ENCODE peak calls at places on chromosome 21, in four cellular contexts. G, L, R and C are unnamed samples.

GRCh38 chr21:34640858-34641257 is 25.9 kb upstream of the RCAN1 start:
- DNase-seq in G (no peak), L (no peak), R (no peak), C (no peak)

GRCh38 chr21:34844033-34844923 is 175.5 kb downstream of the CLIC6 start:
- DNase-seq in G (no peak), L (no peak), R (peak), C (no peak)

GRCh38 chr21:37742115-37742514 is 174.1 kb downstream of the KCNJ6 start:
- DNase-seq in G (no peak), L (no peak), R (no peak), C (no peak)

GRCh38 chr21:32562426-32562825 is 22.9 kb downstream of the TCP10L start:
- DNase-seq in G (no peak), L (peak), R (no peak), C (no peak)

GRCh38 chr21:21714396-21714795 is 716.2 kb downstream of the NCAM2 start:
- DNase-seq in G (no peak), L (no peak), R (no peak), C (no peak)

GRCh38 chr21:35390013-35390776 is 341.1 kb upstream of the RUNX1 start:
- DNase-seq in G (no peak), L (no peak), R (no peak), C (no peak)

GRCh38 chr21:31557956-31558838 is 101.3 kb upstream of the SOD1 start:
- DNase-seq in G (peak), L (no peak), R (peak), C (peak)

GRCh38 chr21:33434770-33435360 is 31.7 kb downstream of the IFNGR2 start:
- DNase-seq in G (no peak), L (no peak), R (peak), C (no peak)

GRCh38 chr21:26845066-26845749 is at the start of gene ADAMTS1:
- DNase-seq in G (peak), L (peak), R (no peak), C (no peak)

GRCh38 chr21:26106562-26106961 is 64.0 kb downstream of the APP start:
- DNase-seq in G (no peak), L (no peak), R (no peak), C (no peak)

GRCh38 chr21:38123626-38124025 is 133.2 kb upstream of the KCNJ15 start:
- DNase-seq in G (no peak), L (no peak), R (no peak), C (no peak)

GRCh38 chr21:21412096-21412495 is 413.9 kb downstream of the NCAM2 start:
- DNase-seq in G (no peak), L (no peak), R (no peak), C (no peak)

GRCh38 chr21:34073032-34073748 is at the start of the genes MRPS6 and SLC5A3:
- DNase-seq in G (peak), L (peak), R (peak), C (peak)

GRCh38 chr21:35449846-35450245 is 400.7 kb upstream of the RUNX1 start:
- DNase-seq in G (no peak), L (no peak), R (no peak), C (no peak)

GRCh38 chr21:22791986-22792560 is 1793.9 kb downstream of the NCAM2 start:
- DNase-seq in G (no peak), L (peak), R (peak), C (no peak)

GRCh38 chr21:38769253-38769780 is 36.4 kb upstream of the ETS2 start:
- DNase-seq in G (no peak), L (no peak), R (no peak), C (no peak)

GRCh38 chr21:31872452-31873274 is at the start of gene HUNK:
- DNase-seq in G (peak), L (peak), R (peak), C (peak)

GRCh38 chr21:20249401-20249800 is 748.8 kb upstream of the NCAM2 start:
- DNase-seq in G (no peak), L (no peak), R (no peak), C (no peak)

GRCh38 chr21:38561205-38561604 is 62.9 kb upstream of the ERG start:
- DNase-seq in G (no peak), L (no peak), R (no peak), C (no peak)

GRCh38 chr21:39353295-39353694 is 4.4 kb upstream of the HMGN1 start:
- DNase-seq in G (no peak), L (no peak), R (no peak), C (no peak)

GRCh38 chr21:44574457-44575306 is 1.2 kb downstream of the KRTAP10-4 start:
- DNase-seq in G (no peak), L (no peak), R (no peak), C (no peak)

GRCh38 chr21:23936224-23936623 is 1671.1 kb downstream of the MRPL39 start:
- DNase-seq in G (no peak), L (peak), R (no peak), C (no peak)

GRCh38 chr21:38340131-38340530 is 83.3 kb downstream of the KCNJ15 start:
- DNase-seq in G (no peak), L (no peak), R (no peak), C (no peak)

GRCh38 chr21:32380940-32381339 is 11.9 kb downstream of the URB1 start:
- DNase-seq in G (no peak), L (no peak), R (no peak), C (no peak)

GRCh38 chr21:31900121-31900895 is 27.5 kb downstream of the HUNK start:
- DNase-seq in G (no peak), L (no peak), R (no peak), C (no peak)

GRCh38 chr21:40047993-40048730 is 180.9 kb downstream of the PCP4 start:
- DNase-seq in G (no peak), L (no peak), R (no peak), C (no peak)

GRCh38 chr21:35349378-35350080 is 300.4 kb upstream of the RUNX1 start:
- DNase-seq in G (no peak), L (no peak), R (no peak), C (no peak)

GRCh38 chr21:39556176-39556575 is 56.6 kb upstream of the B3GALT5 start:
- DNase-seq in G (no peak), L (peak), R (no peak), C (no peak)

GRCh38 chr21:38853421-38853919 is 47.7 kb downstream of the ETS2 start:
- DNase-seq in G (no peak), L (no peak), R (no peak), C (no peak)

GRCh38 chr21:26188422-26188821 is 17.9 kb upstream of the APP start:
- DNase-seq in G (no peak), L (no peak), R (no peak), C (no peak)

GRCh38 chr21:25944082-25944481 is 209.3 kb downstream of the GABPA start:
- DNase-seq in G (no peak), L (no peak), R (no peak), C (no peak)

GRCh38 chr21:45768741-45769049 is 125.2 kb downstream of the PCBP3 start:
- DNase-seq in G (no peak), L (no peak), R (no peak), C (no peak)
- TF ChIP-seq CTCF in G (no peak), L (peak), R (no peak), C (no peak)

GRCh38 chr21:41069305-41069642 is 98.7 kb upstream of the BACE2 start:
- DNase-seq in G (no peak), L (no peak), R (no peak), C (no peak)
- TF ChIP-seq CTCF in G (no peak), L (no peak), R (no peak), C (no peak)

DNA sequence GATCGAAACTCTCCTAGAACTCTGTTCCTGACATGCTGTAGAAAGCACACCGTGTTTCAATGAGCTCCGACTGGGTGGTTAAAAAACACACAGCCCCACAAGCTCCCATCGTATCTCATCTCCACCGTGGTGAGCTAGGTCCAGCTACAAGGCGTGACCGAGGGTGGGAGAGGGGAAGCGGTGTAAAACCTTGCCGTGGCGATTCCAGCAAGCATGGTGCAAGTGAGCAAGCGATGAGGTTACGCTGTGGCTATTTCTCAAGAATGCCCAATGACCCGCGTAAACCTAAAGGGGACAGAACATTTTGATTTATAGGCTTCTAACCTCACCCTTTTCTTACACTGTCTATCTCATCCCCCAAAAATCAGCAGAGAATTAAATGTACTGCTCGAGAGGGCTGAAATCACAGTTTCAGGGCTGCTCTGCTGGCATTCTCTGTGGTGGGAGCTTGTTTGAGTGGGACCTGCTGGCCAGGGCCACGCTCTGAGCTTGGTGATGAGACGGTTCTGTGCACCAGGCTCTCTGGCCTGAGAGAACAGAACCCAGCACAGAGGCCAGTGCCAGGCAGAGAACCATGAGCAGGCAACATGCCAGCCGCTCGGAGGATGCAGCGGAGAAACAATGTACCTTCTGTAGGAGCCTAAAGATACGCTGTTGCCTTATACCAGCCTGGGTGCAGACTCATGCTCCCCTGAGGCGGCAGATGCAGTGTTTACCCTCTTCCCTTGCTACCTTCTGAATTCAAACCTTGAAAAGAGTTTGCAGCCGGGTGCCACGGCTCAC is 10.2 kb downstream of the C2CD2 start:
- DNase-seq in G (no peak), L (no peak), R (no peak), C (no peak)
- TF ChIP-seq CTCF in G (no peak), L (no peak), R (no peak), C (no peak)

DNA sequence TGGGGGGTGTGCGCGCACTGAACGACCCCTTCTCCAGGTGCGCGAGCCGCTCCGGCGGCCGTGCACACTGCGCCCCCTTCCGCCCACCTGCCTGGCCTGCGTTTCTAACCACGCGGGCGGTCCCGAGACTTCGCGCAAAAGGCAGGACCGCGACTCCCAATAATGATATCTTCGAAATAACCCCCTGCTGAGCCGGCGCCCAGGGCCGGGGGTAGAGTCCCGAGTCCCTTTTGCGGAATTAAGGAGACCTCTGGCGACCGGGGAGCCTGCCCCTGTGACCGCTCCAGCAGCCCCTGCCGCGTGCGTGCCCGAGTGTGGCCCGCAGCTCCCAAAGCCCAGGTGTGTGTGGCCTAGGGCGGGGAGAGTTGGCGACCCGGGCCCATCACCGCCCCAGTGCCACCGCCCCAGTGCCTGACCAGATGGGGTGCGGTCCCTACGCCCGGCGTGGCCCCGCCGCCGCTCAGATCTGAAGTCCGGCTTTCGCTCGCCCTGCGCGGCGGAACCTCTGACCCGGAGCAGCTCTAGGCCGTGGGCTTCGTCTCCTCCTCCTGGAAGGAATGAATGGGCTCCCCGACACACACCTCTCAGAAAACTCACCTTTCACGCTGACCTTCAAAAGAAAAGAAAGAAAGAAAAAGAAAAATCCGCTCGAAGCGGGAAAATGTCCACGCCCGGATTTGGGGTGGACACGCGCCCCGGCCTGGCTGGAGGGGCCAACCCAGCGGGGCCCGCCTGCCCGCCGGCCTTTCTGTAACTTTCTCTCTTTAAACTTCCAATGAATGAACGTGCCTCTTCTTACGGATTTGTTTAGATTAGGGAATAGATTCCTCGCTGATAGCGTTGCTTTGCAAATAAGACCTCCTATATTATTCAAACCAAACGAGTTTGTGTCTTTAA is 5.5 kb upstream of the SIM2 start:
- DNase-seq in G (peak), L (peak), R (peak), C (no peak)
- TF ChIP-seq CTCF in G (no peak), L (no peak), R (peak), C (no peak)

GRCh38 chr21:41864311-41865001 is 14.7 kb downstream of the PRDM15 start:
- DNase-seq in G (no peak), L (no peak), R (no peak), C (no peak)

GRCh38 chr21:41859297-41859980 is 19.7 kb downstream of the PRDM15 start:
- DNase-seq in G (no peak), L (no peak), R (no peak), C (no peak)

GRCh38 chr21:41863439-41863740 is 15.8 kb downstream of the PRDM15 start:
- DNase-seq in G (no peak), L (no peak), R (no peak), C (no peak)

GRCh38 chr21:41861255-41861654 is 17.9 kb downstream of the PRDM15 start:
- DNase-seq in G (no peak), L (no peak), R (no peak), C (no peak)

GRCh38 chr21:41861987-41862386 is 17.2 kb downstream of the PRDM15 start:
- DNase-seq in G (no peak), L (no peak), R (no peak), C (no peak)
- TF ChIP-seq CTCF in G (no peak), L (peak), R (no peak), C (no peak)

GRCh38 chr21:43364851-43365424 is 62.0 kb downstream of the SIK1 start:
- DNase-seq in G (peak), L (peak), R (no peak), C (no peak)
- TF ChIP-seq CTCF in G (no peak), L (no peak), R (no peak), C (no peak)

GRCh38 chr21:42515708-42516502 is 2.3 kb downstream of the SLC37A1 start:
- DNase-seq in G (no peak), L (peak), R (peak), C (no peak)

GRCh38 chr21:42513985-42514882 is 582 bp downstream of the SLC37A1 start:
- DNase-seq in G (peak), L (peak), R (peak), C (peak)

GRCh38 chr21:42514883-42515228 is 1.2 kb downstream of the SLC37A1 start:
- DNase-seq in G (no peak), L (no peak), R (no peak), C (no peak)

GRCh38 chr21:42512346-42513034 is 1.2 kb upstream of the SLC37A1 start:
- DNase-seq in G (no peak), L (no peak), R (no peak), C (no peak)

DNA sequence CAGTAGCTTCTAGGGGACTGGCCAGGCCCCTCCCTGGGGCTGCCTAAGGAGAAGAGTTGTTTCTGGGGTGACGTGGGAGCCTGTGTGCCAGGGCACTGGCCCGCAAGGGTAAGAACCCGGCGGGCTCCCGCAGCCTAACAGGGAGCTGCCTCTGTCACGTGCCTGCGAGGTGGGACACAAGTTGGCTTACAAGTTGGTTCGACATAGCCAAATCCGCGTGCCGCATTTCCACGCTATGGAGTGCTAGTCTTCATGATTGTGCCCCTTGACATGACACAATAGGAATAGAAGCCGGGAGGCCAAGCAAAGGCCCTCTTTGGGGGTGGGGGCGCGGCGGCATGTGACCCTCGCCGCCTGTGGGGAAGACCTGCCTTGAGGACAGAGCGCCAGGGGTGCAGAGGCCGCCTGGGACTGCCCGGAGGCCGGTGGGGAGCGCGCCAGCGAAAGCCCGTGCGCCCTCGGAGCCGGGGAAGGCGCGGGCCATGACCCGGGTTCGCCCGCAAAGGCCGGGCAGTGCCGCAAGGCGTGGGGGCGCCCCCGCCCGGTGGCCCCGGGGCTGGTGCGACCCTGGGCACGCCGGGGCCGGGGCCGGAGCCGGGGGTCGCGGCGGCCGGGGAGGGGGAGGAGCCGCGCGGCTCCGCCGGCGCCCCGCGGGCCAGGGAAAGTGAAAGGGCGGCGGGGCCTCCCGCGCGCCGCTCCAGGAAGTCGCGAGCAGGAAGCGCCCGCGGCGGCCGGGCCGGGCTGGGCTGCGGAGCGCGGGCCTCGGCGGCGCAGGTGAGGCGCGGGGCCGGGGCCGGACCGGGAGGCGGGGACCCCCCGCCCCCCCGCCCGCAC is at the start of gene SLC37A1:
- DNase-seq in G (peak), L (peak), R (peak), C (peak)
- TF ChIP-seq CTCF in G (no peak), L (no peak), R (peak), C (no peak)

GRCh38 chr21:15079276-15079675 is 14.5 kb upstream of the NRIP1 start:
- DNase-seq in G (no peak), L (no peak), R (no peak), C (no peak)
- TF ChIP-seq CTCF in G (no peak), L (no peak), R (no peak), C (no peak)

GRCh38 chr21:17613242-17613676 is 558 bp upstream of the BTG3 start:
- DNase-seq in G (peak), L (no peak), R (peak), C (no peak)

GRCh38 chr21:17612023-17612564 is 607 bp downstream of the BTG3 start:
- DNase-seq in G (peak), L (peak), R (peak), C (no peak)

GRCh38 chr21:17610862-17611261 is 1.8 kb downstream of the BTG3 start:
- DNase-seq in G (no peak), L (no peak), R (no peak), C (no peak)

GRCh38 chr21:17612565-17613241 is at the start of gene BTG3:
- DNase-seq in G (peak), L (peak), R (peak), C (peak)

GRCh38 chr21:17611414-17612022 is 1.2 kb downstream of the BTG3 start:
- DNase-seq in G (peak), L (peak), R (peak), C (peak)
- TF ChIP-seq CTCF in G (peak), L (no peak), R (no peak), C (no peak)